ENCODE peak calls at places on chromosomes 13 and 19, in ten cellular contexts. One of them, this sample, is unnamed.

GRCh38 chr19:6761053-6761676 is 6.1 kb downstream of the SH2D3A start:
- DNase-seq in CD8-positive, alpha-beta T cell: no peak
- DNase-seq in BE2C: peak; percentile 55
- DNase-seq in neural progenitor cell: peak; percentile 46
- DNase-seq in cardiac muscle cell: no peak
- DNase-seq in HCT116: no peak
- DNase-seq in astrocyte of the spinal cord: no peak
- DNase-seq in OCI-LY7: peak; percentile 76
- DNase-seq in AG10803: no peak
- DNase-seq in heart right ventricle: no peak
- DNase-seq in this sample: no peak

GRCh38 chr13:46359731-46360130 is 27.3 kb downstream of the RUBCNL start:
- DNase-seq in neural progenitor cell: no peak
- DNase-seq in astrocyte of the spinal cord: peak; percentile 75
- DNase-seq in OCI-LY7: no peak
- DNase-seq in CD8-positive, alpha-beta T cell: no peak
- DNase-seq in BE2C: no peak
- DNase-seq in cardiac muscle cell: no peak
- DNase-seq in AG10803: peak; percentile 80
- DNase-seq in HCT116: no peak
- DNase-seq in heart right ventricle: no peak
- DNase-seq in this sample: no peak

GRCh38 chr19:9836021-9836420 is 903 bp downstream of the PIN1 start:
- DNase-seq in cardiac muscle cell: peak; percentile 37
- DNase-seq in BE2C: no peak
- DNase-seq in CD8-positive, alpha-beta T cell: no peak
- DNase-seq in neural progenitor cell: no peak
- DNase-seq in astrocyte of the spinal cord: peak; percentile 22
- DNase-seq in heart right ventricle: no peak
- DNase-seq in AG10803: peak; percentile 51
- DNase-seq in OCI-LY7: peak; percentile 35
- DNase-seq in HCT116: no peak
- DNase-seq in this sample: no peak

GRCh38 chr13:59978862-59979261 is 184.9 kb downstream of the DIAPH3 start:
- DNase-seq in heart right ventricle: no peak
- DNase-seq in neural progenitor cell: no peak
- DNase-seq in AG10803: no peak
- DNase-seq in cardiac muscle cell: no peak
- DNase-seq in BE2C: no peak
- DNase-seq in HCT116: no peak
- DNase-seq in OCI-LY7: no peak
- DNase-seq in CD8-positive, alpha-beta T cell: no peak
- DNase-seq in astrocyte of the spinal cord: no peak
- DNase-seq in this sample: no peak

GRCh38 chr19:12733369-12733896 is 1.1 kb downstream of the TRIR start:
- DNase-seq in AG10803: peak; percentile 51
- DNase-seq in CD8-positive, alpha-beta T cell: peak; percentile 42
- DNase-seq in astrocyte of the spinal cord: no peak
- DNase-seq in cardiac muscle cell: peak; percentile 55
- DNase-seq in HCT116: no peak
- DNase-seq in OCI-LY7: peak; percentile 74
- DNase-seq in heart right ventricle: no peak
- DNase-seq in BE2C: peak; percentile 51
- DNase-seq in neural progenitor cell: peak; percentile 52
- DNase-seq in this sample: peak; percentile 70

GRCh38 chr19:11179716-11180297 is 17.5 kb downstream of the KANK2 start:
- DNase-seq in cardiac muscle cell: no peak
- DNase-seq in astrocyte of the spinal cord: no peak
- DNase-seq in AG10803: no peak
- DNase-seq in neural progenitor cell: no peak
- DNase-seq in CD8-positive, alpha-beta T cell: no peak
- DNase-seq in heart right ventricle: no peak
- DNase-seq in OCI-LY7: peak; percentile 54
- DNase-seq in BE2C: no peak
- DNase-seq in HCT116: no peak
- DNase-seq in this sample: no peak

GRCh38 chr13:29760561-29760960 is 89.9 kb downstream of the UBL3 start:
- DNase-seq in OCI-LY7: no peak
- DNase-seq in BE2C: no peak
- DNase-seq in neural progenitor cell: no peak
- DNase-seq in AG10803: no peak
- DNase-seq in CD8-positive, alpha-beta T cell: no peak
- DNase-seq in astrocyte of the spinal cord: no peak
- DNase-seq in heart right ventricle: no peak
- DNase-seq in HCT116: no peak
- DNase-seq in cardiac muscle cell: no peak
- DNase-seq in this sample: no peak

GRCh38 chr13:111429064-111429558 is 108.7 kb downstream of the TEX29 start:
- DNase-seq in cardiac muscle cell: peak; percentile 17
- DNase-seq in BE2C: peak; percentile 57
- DNase-seq in AG10803: peak; percentile 31
- DNase-seq in heart right ventricle: no peak
- DNase-seq in neural progenitor cell: peak; percentile 69
- DNase-seq in astrocyte of the spinal cord: peak; percentile 1
- DNase-seq in CD8-positive, alpha-beta T cell: peak; percentile 20
- DNase-seq in HCT116: peak; percentile 58
- DNase-seq in OCI-LY7: peak; percentile 4
- DNase-seq in this sample: peak; percentile 28

DNA sequence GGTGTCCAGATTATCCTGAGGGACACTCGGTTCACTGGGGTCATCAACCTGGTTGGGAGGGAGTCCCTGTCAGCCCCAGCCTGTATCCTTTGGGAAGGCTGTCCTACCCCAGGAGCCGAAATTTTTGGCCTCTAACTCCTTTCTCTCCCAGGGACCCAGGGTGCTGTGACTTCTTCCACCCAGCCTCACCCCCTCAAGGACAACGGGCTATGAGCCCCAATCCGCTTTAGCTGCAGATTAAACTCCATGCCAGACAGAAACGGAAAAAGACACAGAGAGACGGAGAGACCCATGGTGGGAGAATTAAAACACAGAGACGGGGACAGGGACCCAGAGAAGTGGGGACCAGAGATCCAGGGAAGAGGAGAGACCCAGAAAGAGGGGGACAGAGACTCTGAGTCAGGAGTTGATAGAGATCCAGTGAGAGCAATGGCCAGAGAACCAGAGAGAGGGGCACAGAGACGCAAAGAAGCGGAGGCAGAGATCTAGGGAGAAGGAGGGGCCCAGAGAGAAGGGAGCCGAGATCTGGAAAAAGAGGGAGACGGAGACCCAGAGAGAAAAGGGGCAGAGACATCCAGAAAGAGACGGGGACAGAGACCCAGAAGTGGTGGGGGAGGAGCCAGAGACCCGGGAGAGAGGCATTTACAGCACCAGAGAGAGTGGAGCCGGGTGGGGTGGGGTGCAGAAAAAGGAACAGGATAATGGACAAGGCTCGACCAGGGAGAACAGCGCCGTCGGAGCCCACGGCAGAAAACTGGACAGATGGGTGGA is 703 bp downstream of the SLC17A7 start:
- DNase-seq in heart right ventricle: no peak
- DNase-seq in OCI-LY7: no peak
- DNase-seq in astrocyte of the spinal cord: no peak
- DNase-seq in HCT116: no peak
- DNase-seq in AG10803: no peak
- DNase-seq in neural progenitor cell: no peak
- DNase-seq in CD8-positive, alpha-beta T cell: no peak
- DNase-seq in BE2C: no peak
- DNase-seq in cardiac muscle cell: no peak
- DNase-seq in this sample: no peak
- H3K4me3 ChIP-seq in heart right ventricle: peak overlapping the region; percentile 22
- H3K4me3 ChIP-seq in OCI-LY7: no peak overlapping the region
- H3K4me3 ChIP-seq in astrocyte of the spinal cord: no peak overlapping the region
- H3K4me3 ChIP-seq in HCT116: no peak overlapping the region
- H3K4me3 ChIP-seq in AG10803: no peak overlapping the region
- H3K4me3 ChIP-seq in neural progenitor cell: peak overlapping the region; percentile 43
- H3K4me3 ChIP-seq in CD8-positive, alpha-beta T cell: no peak overlapping the region
- H3K4me3 ChIP-seq in BE2C: no peak overlapping the region
- H3K4me3 ChIP-seq in cardiac muscle cell: peak overlapping the region; percentile 44
- H3K4me3 ChIP-seq in this sample: no peak overlapping the region

DNA sequence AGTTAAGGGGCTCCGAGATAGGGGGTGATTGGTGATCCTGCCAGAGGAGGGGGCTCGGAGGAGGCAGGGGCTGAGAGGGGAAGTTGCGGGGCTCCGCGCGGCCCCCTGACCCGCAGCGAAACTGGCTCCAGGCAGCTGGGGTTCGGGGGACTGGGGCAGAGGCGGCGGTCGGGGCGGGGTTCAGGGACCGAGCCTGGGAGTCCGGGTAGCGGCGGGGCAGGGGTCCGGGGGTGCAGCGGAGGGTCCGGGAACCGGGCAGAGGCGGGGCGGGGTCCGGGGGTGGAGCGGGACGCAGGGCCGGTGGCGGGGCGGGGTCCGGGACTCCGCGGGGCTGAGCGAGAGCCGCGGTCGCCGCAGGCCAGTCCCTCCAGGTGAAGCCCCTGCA is 1.2 kb downstream of the MADCAM1 start:
- DNase-seq in neural progenitor cell: no peak
- DNase-seq in heart right ventricle: no peak
- DNase-seq in astrocyte of the spinal cord: no peak
- DNase-seq in cardiac muscle cell: no peak
- DNase-seq in BE2C: no peak
- DNase-seq in HCT116: no peak
- DNase-seq in OCI-LY7: no peak
- DNase-seq in AG10803: no peak
- DNase-seq in CD8-positive, alpha-beta T cell: no peak
- DNase-seq in this sample: no peak
- H3K4me3 ChIP-seq in neural progenitor cell: peak overlapping the region; percentile 24
- H3K4me3 ChIP-seq in heart right ventricle: peak overlapping the region; percentile 19
- H3K4me3 ChIP-seq in astrocyte of the spinal cord: no peak overlapping the region
- H3K4me3 ChIP-seq in cardiac muscle cell: peak overlapping the region; percentile 10
- H3K4me3 ChIP-seq in BE2C: no peak overlapping the region
- H3K4me3 ChIP-seq in HCT116: no peak overlapping the region
- H3K4me3 ChIP-seq in OCI-LY7: no peak overlapping the region
- H3K4me3 ChIP-seq in AG10803: no peak overlapping the region
- H3K4me3 ChIP-seq in CD8-positive, alpha-beta T cell: no peak overlapping the region
- H3K4me3 ChIP-seq in this sample: no peak overlapping the region

GRCh38 chr19:38239816-38240215 is 15.8 kb upstream of the DPF1 start:
- DNase-seq in neural progenitor cell: no peak
- DNase-seq in HCT116: no peak
- DNase-seq in BE2C: no peak
- DNase-seq in CD8-positive, alpha-beta T cell: no peak
- DNase-seq in cardiac muscle cell: no peak
- DNase-seq in OCI-LY7: no peak
- DNase-seq in astrocyte of the spinal cord: no peak
- DNase-seq in AG10803: no peak
- DNase-seq in heart right ventricle: no peak
- DNase-seq in this sample: no peak

GRCh38 chr19:38245826-38246498 is 10.2 kb downstream of the PPP1R14A start:
- DNase-seq in HCT116: no peak
- DNase-seq in cardiac muscle cell: peak; percentile 59
- DNase-seq in neural progenitor cell: no peak
- DNase-seq in AG10803: peak; percentile 76
- DNase-seq in astrocyte of the spinal cord: no peak
- DNase-seq in OCI-LY7: no peak
- DNase-seq in heart right ventricle: no peak
- DNase-seq in BE2C: no peak
- DNase-seq in CD8-positive, alpha-beta T cell: no peak
- DNase-seq in this sample: no peak

GRCh38 chr19:38247734-38248268 is 8.4 kb downstream of the PPP1R14A start:
- DNase-seq in cardiac muscle cell: peak; percentile 61
- DNase-seq in OCI-LY7: no peak
- DNase-seq in AG10803: peak; percentile 53
- DNase-seq in astrocyte of the spinal cord: no peak
- DNase-seq in heart right ventricle: no peak
- DNase-seq in CD8-positive, alpha-beta T cell: no peak
- DNase-seq in BE2C: no peak
- DNase-seq in neural progenitor cell: no peak
- DNase-seq in HCT116: no peak
- DNase-seq in this sample: no peak

GRCh38 chr19:38247126-38247525 is 9.0 kb downstream of the PPP1R14A start:
- DNase-seq in neural progenitor cell: no peak
- DNase-seq in BE2C: no peak
- DNase-seq in astrocyte of the spinal cord: no peak
- DNase-seq in CD8-positive, alpha-beta T cell: no peak
- DNase-seq in cardiac muscle cell: peak; percentile 58
- DNase-seq in OCI-LY7: no peak
- DNase-seq in HCT116: no peak
- DNase-seq in AG10803: peak; percentile 76
- DNase-seq in heart right ventricle: no peak
- DNase-seq in this sample: no peak

GRCh38 chr19:38243279-38243673 is 12.9 kb downstream of the PPP1R14A start:
- DNase-seq in heart right ventricle: no peak
- DNase-seq in cardiac muscle cell: no peak
- DNase-seq in CD8-positive, alpha-beta T cell: no peak
- DNase-seq in neural progenitor cell: no peak
- DNase-seq in BE2C: no peak
- DNase-seq in OCI-LY7: no peak
- DNase-seq in AG10803: no peak
- DNase-seq in HCT116: no peak
- DNase-seq in astrocyte of the spinal cord: no peak
- DNase-seq in this sample: no peak
- H3K4me3 ChIP-seq in heart right ventricle: no peak overlapping the region
- H3K4me3 ChIP-seq in cardiac muscle cell: no peak overlapping the region
- H3K4me3 ChIP-seq in CD8-positive, alpha-beta T cell: no peak overlapping the region
- H3K4me3 ChIP-seq in neural progenitor cell: no peak overlapping the region
- H3K4me3 ChIP-seq in BE2C: no peak overlapping the region
- H3K4me3 ChIP-seq in OCI-LY7: peak overlapping the region; percentile 55
- H3K4me3 ChIP-seq in AG10803: no peak overlapping the region
- H3K4me3 ChIP-seq in HCT116: peak overlapping the region; percentile 40
- H3K4me3 ChIP-seq in astrocyte of the spinal cord: no peak overlapping the region
- H3K4me3 ChIP-seq in this sample: no peak overlapping the region

GRCh38 chr13:20580257-20580656 is 13.3 kb downstream of the IFT88 start:
- DNase-seq in AG10803: no peak
- DNase-seq in heart right ventricle: no peak
- DNase-seq in BE2C: no peak
- DNase-seq in CD8-positive, alpha-beta T cell: no peak
- DNase-seq in neural progenitor cell: no peak
- DNase-seq in OCI-LY7: no peak
- DNase-seq in HCT116: no peak
- DNase-seq in astrocyte of the spinal cord: no peak
- DNase-seq in cardiac muscle cell: peak; percentile 9
- DNase-seq in this sample: no peak

GRCh38 chr13:20582026-20582425 is 15.1 kb downstream of the IFT88 start:
- DNase-seq in BE2C: no peak
- DNase-seq in neural progenitor cell: no peak
- DNase-seq in astrocyte of the spinal cord: no peak
- DNase-seq in cardiac muscle cell: no peak
- DNase-seq in OCI-LY7: no peak
- DNase-seq in CD8-positive, alpha-beta T cell: no peak
- DNase-seq in heart right ventricle: no peak
- DNase-seq in HCT116: no peak
- DNase-seq in AG10803: no peak
- DNase-seq in this sample: no peak

GRCh38 chr13:20583803-20584293 is 16.9 kb downstream of the IFT88 start:
- DNase-seq in heart right ventricle: no peak
- DNase-seq in BE2C: no peak
- DNase-seq in CD8-positive, alpha-beta T cell: no peak
- DNase-seq in cardiac muscle cell: no peak
- DNase-seq in HCT116: no peak
- DNase-seq in OCI-LY7: no peak
- DNase-seq in AG10803: no peak
- DNase-seq in astrocyte of the spinal cord: no peak
- DNase-seq in neural progenitor cell: no peak
- DNase-seq in this sample: no peak

GRCh38 chr13:20573636-20574035 is 6.7 kb downstream of the IFT88 start:
- DNase-seq in cardiac muscle cell: no peak
- DNase-seq in heart right ventricle: no peak
- DNase-seq in astrocyte of the spinal cord: no peak
- DNase-seq in CD8-positive, alpha-beta T cell: no peak
- DNase-seq in BE2C: no peak
- DNase-seq in OCI-LY7: no peak
- DNase-seq in HCT116: no peak
- DNase-seq in neural progenitor cell: no peak
- DNase-seq in AG10803: no peak
- DNase-seq in this sample: no peak

GRCh38 chr13:20579193-20579592 is 12.2 kb downstream of the IFT88 start:
- DNase-seq in AG10803: no peak
- DNase-seq in heart right ventricle: no peak
- DNase-seq in cardiac muscle cell: no peak
- DNase-seq in CD8-positive, alpha-beta T cell: no peak
- DNase-seq in OCI-LY7: no peak
- DNase-seq in astrocyte of the spinal cord: no peak
- DNase-seq in neural progenitor cell: no peak
- DNase-seq in HCT116: no peak
- DNase-seq in BE2C: no peak
- DNase-seq in this sample: no peak
- H3K4me3 ChIP-seq in AG10803: no peak overlapping the region
- H3K4me3 ChIP-seq in heart right ventricle: no peak overlapping the region
- H3K4me3 ChIP-seq in cardiac muscle cell: no peak overlapping the region
- H3K4me3 ChIP-seq in CD8-positive, alpha-beta T cell: no peak overlapping the region
- H3K4me3 ChIP-seq in OCI-LY7: no peak overlapping the region
- H3K4me3 ChIP-seq in astrocyte of the spinal cord: no peak overlapping the region
- H3K4me3 ChIP-seq in neural progenitor cell: no peak overlapping the region
- H3K4me3 ChIP-seq in HCT116: no peak overlapping the region
- H3K4me3 ChIP-seq in BE2C: no peak overlapping the region
- H3K4me3 ChIP-seq in this sample: no peak overlapping the region